ENCODE peak calls at places on chromosome 14, in nine cellular contexts. J is effector memory CD8-positive, alpha-beta T cell; R is naive thymus-derived CD8-positive, alpha-beta T cell; Z is NCI-H748 treated with DMSO at 0.1 percent for 48 hours; D is AG04450; W is NCI-H1417; L is ACHN; V is CD4-positive, alpha-beta T cell; P is gastrocnemius medialis. G is an unnamed sample.

GRCh38 chr14:91509083-91509877 is 830 bp downstream of the PPP4R3A start:
- DNase-seq in J (peak; percentile 29), R (peak; percentile 26), Z (peak; percentile 32), D (no peak), W (peak; percentile 75), L (peak; percentile 27), V (peak; percentile 35), P (peak; percentile 6), G (peak; percentile 11)

GRCh38 chr14:21711360-21711961 is 37.8 kb upstream of the OR4E1 start:
- DNase-seq in J (peak; percentile 32), R (no peak), Z (no peak), D (no peak), W (peak; percentile 60), L (peak; percentile 44), V (peak; percentile 12), P (no peak), G (no peak)

GRCh38 chr14:36383674-36384421 is 63.4 kb upstream of the MBIP start:
- DNase-seq in J (no peak), R (no peak), Z (no peak), D (no peak), W (no peak), L (no peak), V (no peak), P (peak; percentile 45), G (no peak)

GRCh38 chr14:90799420-90799819 is 16.8 kb downstream of the TTC7B start:
- DNase-seq in J (no peak), R (no peak), Z (no peak), D (no peak), W (no peak), L (no peak), V (no peak), P (no peak), G (no peak)

GRCh38 chr14:51455041-51455835 is 196.5 kb upstream of the FRMD6 start:
- DNase-seq in J (no peak), R (no peak), Z (no peak), D (no peak), W (no peak), L (no peak), V (no peak), P (no peak), G (no peak)

GRCh38 chr14:55129086-55129427 is at the start of gene LGALS3:
- DNase-seq in J (no peak), R (no peak), Z (no peak), D (no peak), W (no peak), L (peak; percentile 77), V (peak; percentile 9), P (peak; percentile 36), G (peak; percentile 18)

GRCh38 chr14:28776482-28777266 is 10.1 kb downstream of the FOXG1 start:
- DNase-seq in J (no peak), R (no peak), Z (no peak), D (no peak), W (peak; percentile 75), L (no peak), V (no peak), P (no peak), G (no peak)

GRCh38 chr14:90368946-90369721 is 27.7 kb upstream of the CALM1 start:
- DNase-seq in J (no peak), R (peak; percentile 5), Z (peak; percentile 16), D (no peak), W (peak; percentile 61), L (peak; percentile 35), V (no peak), P (no peak), G (no peak)

GRCh38 chr14:24721772-24722171 is 87.8 kb upstream of the GZMB start:
- DNase-seq in J (no peak), R (no peak), Z (no peak), D (no peak), W (no peak), L (no peak), V (no peak), P (no peak), G (no peak)

GRCh38 chr14:34660796-34661195 is 30.8 kb upstream of the SNX6 start:
- DNase-seq in J (no peak), R (no peak), Z (no peak), D (no peak), W (no peak), L (no peak), V (no peak), P (no peak), G (no peak)

GRCh38 chr14:79661762-79662161 is 549.5 kb downstream of the DIO2 start:
- DNase-seq in J (no peak), R (no peak), Z (no peak), D (no peak), W (no peak), L (no peak), V (no peak), P (no peak), G (no peak)

GRCh38 chr14:20782280-20782890 is 1.3 kb downstream of the RNASE6 start:
- DNase-seq in J (peak; percentile 10), R (no peak), Z (no peak), D (no peak), W (no peak), L (no peak), V (peak; percentile 12), P (no peak), G (no peak)

GRCh38 chr14:89641495-89642162 is 224.6 kb upstream of the FOXN3 start:
- DNase-seq in J (no peak), R (no peak), Z (no peak), D (no peak), W (no peak), L (no peak), V (no peak), P (no peak), G (no peak)

GRCh38 chr14:90062852-90063539 is 1.2 kb downstream of the KCNK13 start:
- DNase-seq in J (no peak), R (no peak), Z (no peak), D (no peak), W (no peak), L (no peak), V (no peak), P (no peak), G (no peak)

GRCh38 chr14:102527255-102528232 is 18.0 kb upstream of the ANKRD9 start:
- DNase-seq in J (no peak), R (no peak), Z (no peak), D (no peak), W (no peak), L (peak; percentile 43), V (no peak), P (no peak), G (no peak)

GRCh38 chr14:53808042-53808441 is 148.6 kb downstream of the BMP4 start:
- DNase-seq in J (no peak), R (no peak), Z (no peak), D (no peak), W (no peak), L (no peak), V (no peak), P (no peak), G (no peak)

GRCh38 chr14:35879141-35879648 is 53.1 kb downstream of the BRMS1L start:
- DNase-seq in J (no peak), R (no peak), Z (no peak), D (no peak), W (peak; percentile 40), L (no peak), V (no peak), P (no peak), G (no peak)

GRCh38 chr14:92677087-92677668 is 71.2 kb downstream of the LGMN start:
- DNase-seq in J (no peak), R (no peak), Z (no peak), D (no peak), W (no peak), L (no peak), V (no peak), P (no peak), G (no peak)

GRCh38 chr14:100910888-100911664 is 7.6 kb upstream of the RTL1 start:
- DNase-seq in J (no peak), R (no peak), Z (no peak), D (no peak), W (no peak), L (no peak), V (no peak), P (no peak), G (no peak)

GRCh38 chr14:54901380-54902142 is 1.1 kb downstream of the GCH1 start:
- DNase-seq in J (peak; percentile 9), R (no peak), Z (no peak), D (no peak), W (peak; percentile 59), L (peak; percentile 3), V (peak; percentile 2), P (no peak), G (no peak)

GRCh38 chr14:51862171-51862838 is 1.9 kb downstream of the GNG2 start:
- DNase-seq in J (no peak), R (no peak), Z (no peak), D (no peak), W (peak; percentile 68), L (no peak), V (no peak), P (no peak), G (no peak)

GRCh38 chr14:51719970-51720369 is 68.3 kb downstream of the FRMD6 start:
- DNase-seq in J (no peak), R (no peak), Z (no peak), D (no peak), W (no peak), L (no peak), V (no peak), P (no peak), G (no peak)